ENCODE peak calls at places on chromosomes 1 and 21, in four cellular contexts. O, P, K and V are unnamed samples.

GRCh38 chr1:31497601-31498000 is 78.7 kb upstream of the TINAGL1 start:
- DNase-seq in O (no peak), P (no peak), K (no peak), V (no peak)

GRCh38 chr1:152743371-152744145 is 14.3 kb upstream of the KPRP start:
- DNase-seq in O (no peak), P (no peak), K (no peak), V (no peak)

GRCh38 chr1:233598891-233599541 is 14.9 kb upstream of the KCNK1 start:
- DNase-seq in O (peak; percentile 14), P (no peak), K (no peak), V (no peak)

GRCh38 chr21:17185685-17186084 is 327.2 kb upstream of the CXADR start:
- DNase-seq in O (no peak), P (no peak), K (no peak), V (no peak)

GRCh38 chr1:23719162-23719820 is 24.0 kb upstream of the ELOA start:
- DNase-seq in O (no peak), P (no peak), K (no peak), V (no peak)

GRCh38 chr1:178134061-178134460 is 40.2 kb downstream of the RASAL2 start:
- DNase-seq in O (no peak), P (no peak), K (no peak), V (no peak)

GRCh38 chr1:71240656-71241055 is 159.8 kb upstream of the ZRANB2 start:
- DNase-seq in O (no peak), P (no peak), K (no peak), V (no peak)

GRCh38 chr1:31765516-31765915 is 1.4 kb upstream of the ADGRB2 start:
- DNase-seq in O (no peak), P (no peak), K (no peak), V (no peak)

GRCh38 chr1:205923663-205924435 is 19.4 kb downstream of the SLC26A9 start:
- DNase-seq in O (no peak), P (no peak), K (no peak), V (no peak)

GRCh38 chr1:151615711-151616504 is 4.1 kb downstream of the SNX27 start:
- DNase-seq in O (no peak), P (no peak), K (no peak), V (no peak)

GRCh38 chr1:73673980-73674379 is 524.0 kb downstream of the LRRIQ3 start:
- DNase-seq in O (no peak), P (no peak), K (no peak), V (no peak)

GRCh38 chr1:67741121-67741520 is 56.1 kb downstream of the GADD45A start:
- DNase-seq in O (no peak), P (no peak), K (no peak), V (no peak)

GRCh38 chr1:45953934-45954333 is 150.5 kb downstream of the MAST2 start:
- DNase-seq in O (no peak), P (no peak), K (no peak), V (no peak)

GRCh38 chr1:247387500-247387899 is 28.5 kb upstream of the NLRP3 start:
- DNase-seq in O (no peak), P (no peak), K (no peak), V (no peak)

GRCh38 chr21:44019568-44019958 is 7.5 kb downstream of the TRAPPC10 start:
- DNase-seq in O (no peak), P (no peak), K (no peak), V (no peak)

GRCh38 chr1:184755226-184756065 is 788 bp upstream of the EDEM3 start:
- DNase-seq in O (peak; percentile 24), P (peak; percentile 45), K (no peak), V (no peak)

GRCh38 chr1:168110896-168111545 is 25.7 kb downstream of the GPR161 start:
- DNase-seq in O (no peak), P (no peak), K (no peak), V (no peak)

GRCh38 chr21:31133243-31133830 is 95.1 kb upstream of the KRTAP19-8 start:
- DNase-seq in O (peak; percentile 29), P (peak; percentile 33), K (no peak), V (no peak)

GRCh38 chr1:17470021-17470799 is 30.7 kb upstream of the RCC2 start:
- DNase-seq in O (no peak), P (no peak), K (no peak), V (no peak)

GRCh38 chr21:20997633-20998455 is at the start of gene NCAM2:
- DNase-seq in O (peak; percentile 51), P (peak; percentile 60), K (peak; percentile 89), V (peak; percentile 27)

GRCh38 chr21:45887788-45888187 is 93.8 kb upstream of the COL6A1 start:
- DNase-seq in O (no peak), P (no peak), K (no peak), V (no peak)

GRCh38 chr21:25934130-25934529 is 199.4 kb downstream of the GABPA start:
- DNase-seq in O (no peak), P (no peak), K (no peak), V (no peak)

GRCh38 chr1:16925635-16926490 is 4.1 kb downstream of the CROCC start:
- DNase-seq in O (no peak), P (no peak), K (no peak), V (no peak)

GRCh38 chr1:58819719-58820118 is 35.9 kb upstream of the JUN start:
- DNase-seq in O (no peak), P (no peak), K (no peak), V (no peak)

GRCh38 chr1:183764981-183765380 is 39.9 kb upstream of the RGL1 start:
- DNase-seq in O (no peak), P (no peak), K (no peak), V (no peak)

GRCh38 chr21:41651396-41651795 is 115.5 kb downstream of the RIPK4 start:
- DNase-seq in O (no peak), P (no peak), K (no peak), V (no peak)

GRCh38 chr1:180935326-180936109 is 22.8 kb downstream of the KIAA1614 start:
- DNase-seq in O (no peak), P (no peak), K (no peak), V (no peak)

GRCh38 chr1:203478231-203478630 is 2.6 kb downstream of the PRELP start:
- DNase-seq in O (no peak), P (no peak), K (no peak), V (no peak)

GRCh38 chr1:178023181-178023618 is 53.3 kb upstream of the SEC16B start:
- DNase-seq in O (no peak), P (no peak), K (no peak), V (no peak)

GRCh38 chr1:97778718-97779117 is 142.1 kb downstream of the DPYD start:
- DNase-seq in O (no peak), P (no peak), K (no peak), V (no peak)

GRCh38 chr1:12447301-12447700 is 170.7 kb downstream of the DHRS3 start:
- DNase-seq in O (no peak), P (no peak), K (no peak), V (no peak)

GRCh38 chr21:14591277-14591876 is 45.3 kb upstream of the SAMSN1 start:
- DNase-seq in O (no peak), P (no peak), K (no peak), V (no peak)

GRCh38 chr1:93302078-93302477 is 43.6 kb upstream of the DR1 start:
- DNase-seq in O (no peak), P (no peak), K (no peak), V (no peak)